ENCODE peak calls at places on chromosome 1, in nine cellular contexts. K, D, P, Y, T, U, X, S and A are unnamed samples.

GRCh38 chr1:84603941-84604830 is 29.9 kb upstream of the CTBS start:
- DNase-seq in K (peak; percentile 95), D (peak; percentile 30), P (peak; percentile 62), Y (peak; percentile 85), T (peak; percentile 23), U (no peak), X (peak; percentile 73), S (no peak), A (no peak)

GRCh38 chr1:162213281-162213909 is 143.9 kb downstream of the NOS1AP start:
- DNase-seq in K (peak; percentile 10), D (peak; percentile 76), P (peak; percentile 33), Y (no peak), T (peak; percentile 42), U (peak; percentile 83), X (no peak), S (no peak), A (no peak)

GRCh38 chr1:53314606-53315005 is 13.3 kb downstream of the LRP8 start:
- DNase-seq in K (no peak), D (no peak), P (no peak), Y (no peak), T (no peak), U (no peak), X (no peak), S (no peak), A (no peak)

GRCh38 chr1:98761238-98761637 is 99.7 kb downstream of the SNX7 start:
- DNase-seq in K (peak; percentile 1), D (peak; percentile 46), P (no peak), Y (no peak), T (no peak), U (no peak), X (no peak), S (no peak), A (peak; percentile 24)

GRCh38 chr1:37764888-37765441 is at the start of gene EPHA10:
- DNase-seq in K (no peak), D (peak; percentile 78), P (no peak), Y (no peak), T (no peak), U (no peak), X (no peak), S (no peak), A (no peak)

GRCh38 chr1:11384170-11384554 is 94.8 kb upstream of the DISP3 start:
- DNase-seq in K (peak; percentile 44), D (no peak), P (no peak), Y (peak; percentile 38), T (no peak), U (no peak), X (no peak), S (no peak), A (peak; percentile 59)

GRCh38 chr1:184930232-184930631 is 44.1 kb downstream of the NIBAN1 start:
- DNase-seq in K (no peak), D (no peak), P (no peak), Y (no peak), T (no peak), U (no peak), X (no peak), S (no peak), A (peak; percentile 26)

GRCh38 chr1:164716992-164717703 is 158.2 kb downstream of the PBX1 start:
- DNase-seq in K (peak; percentile 78), D (no peak), P (no peak), Y (peak; percentile 59), T (no peak), U (no peak), X (no peak), S (no peak), A (peak; percentile 88)

GRCh38 chr1:1778827-1779675 is 781 bp upstream of the NADK start:
- DNase-seq in K (no peak), D (peak; percentile 86), P (peak; percentile 76), Y (no peak), T (peak; percentile 80), U (peak; percentile 82), X (peak; percentile 48), S (no peak), A (peak; percentile 94)

GRCh38 chr1:227730630-227731151 is 4.4 kb downstream of the JMJD4 start:
- DNase-seq in K (no peak), D (no peak), P (no peak), Y (no peak), T (no peak), U (peak; percentile 38), X (no peak), S (no peak), A (no peak)

GRCh38 chr1:31040038-31040437 is 25.5 kb downstream of the PUM1 start:
- DNase-seq in K (no peak), D (no peak), P (no peak), Y (no peak), T (no peak), U (no peak), X (no peak), S (no peak), A (no peak)

GRCh38 chr1:201488817-201489581 is 17.9 kb downstream of the CSRP1 start:
- DNase-seq in K (peak; percentile 96), D (no peak), P (no peak), Y (peak; percentile 82), T (peak; percentile 48), U (peak; percentile 71), X (peak; percentile 68), S (peak; percentile 78), A (no peak)

GRCh38 chr1:43557744-43558245 is 27.1 kb downstream of the PTPRF start:
- DNase-seq in K (peak; percentile 53), D (no peak), P (no peak), Y (no peak), T (no peak), U (peak; percentile 50), X (no peak), S (no peak), A (no peak)

GRCh38 chr1:36492491-36492890 is 9.8 kb upstream of the CSF3R start:
- DNase-seq in K (no peak), D (no peak), P (no peak), Y (no peak), T (no peak), U (no peak), X (no peak), S (no peak), A (no peak)

GRCh38 chr1:117127840-117128239 is 6.3 kb upstream of the TRIM45 start:
- DNase-seq in K (no peak), D (no peak), P (no peak), Y (no peak), T (no peak), U (no peak), X (no peak), S (no peak), A (no peak)

GRCh38 chr1:24928631-24929090 is 1.4 kb downstream of the RUNX3 start:
- DNase-seq in K (no peak), D (peak; percentile 66), P (no peak), Y (no peak), T (no peak), U (no peak), X (no peak), S (no peak), A (no peak)
- H3K4me3 ChIP-seq in K (no peak overlapping the region), D (peak overlapping the region; percentile 37), P (peak overlapping the region; percentile 25), Y (peak overlapping the region; percentile 44), T (peak overlapping the region; percentile 52), U (no peak overlapping the region), X (peak overlapping the region; percentile 66), S (no peak overlapping the region), A (peak overlapping the region; percentile 80)

GRCh38 chr1:63595435-63595834 is 2.2 kb downstream of the PGM1 start:
- DNase-seq in K (no peak), D (no peak), P (no peak), Y (no peak), T (no peak), U (no peak), X (no peak), S (no peak), A (no peak)

GRCh38 chr1:63593887-63594617 is 841 bp downstream of the PGM1 start:
- DNase-seq in K (peak; percentile 65), D (peak; percentile 21), P (peak; percentile 61), Y (no peak), T (peak; percentile 82), U (peak; percentile 86), X (peak; percentile 67), S (no peak), A (peak; percentile 88)

GRCh38 chr1:63590161-63590560 is 3.0 kb upstream of the PGM1 start:
- DNase-seq in K (peak; percentile 41), D (no peak), P (no peak), Y (no peak), T (no peak), U (peak; percentile 35), X (no peak), S (peak; percentile 37), A (no peak)

GRCh38 chr1:63592536-63593302 is 492 bp upstream of the PGM1 start:
- DNase-seq in K (no peak), D (no peak), P (no peak), Y (no peak), T (no peak), U (no peak), X (no peak), S (no peak), A (no peak)

GRCh38 chr1:63593303-63593886 is at the start of gene PGM1:
- DNase-seq in K (peak; percentile 76), D (peak; percentile 85), P (peak; percentile 62), Y (no peak), T (peak; percentile 75), U (peak; percentile 81), X (peak; percentile 48), S (peak; percentile 32), A (peak; percentile 84)
- TF ChIP-seq CTCF in K (no peak), D (no peak), P (no peak), Y (no peak), T (no peak), U (no peak), X (no peak), S (no peak), A (no peak)

GRCh38 chr1:235095938-235096562 is 32.6 kb downstream of the TOMM20 start:
- DNase-seq in K (no peak), D (no peak), P (no peak), Y (no peak), T (no peak), U (no peak), X (no peak), S (no peak), A (no peak)

GRCh38 chr1:235093685-235094592 is 34.7 kb downstream of the TOMM20 start:
- DNase-seq in K (peak; percentile 71), D (peak; percentile 83), P (peak; percentile 72), Y (no peak), T (peak; percentile 77), U (peak; percentile 79), X (no peak), S (no peak), A (peak; percentile 82)

GRCh38 chr1:235090406-235091069 is 38.1 kb downstream of the TOMM20 start:
- DNase-seq in K (no peak), D (peak; percentile 89), P (no peak), Y (no peak), T (no peak), U (peak; percentile 61), X (no peak), S (no peak), A (no peak)

GRCh38 chr1:235088907-235089306 is 39.7 kb downstream of the TOMM20 start:
- DNase-seq in K (no peak), D (no peak), P (no peak), Y (no peak), T (no peak), U (no peak), X (no peak), S (no peak), A (no peak)

GRCh38 chr1:235093013-235093618 is 35.5 kb downstream of the TOMM20 start:
- DNase-seq in K (peak; percentile 76), D (peak; percentile 78), P (no peak), Y (no peak), T (peak; percentile 42), U (peak; percentile 60), X (no peak), S (no peak), A (peak; percentile 70)
- H3K4me3 ChIP-seq in K (no peak overlapping the region), D (peak overlapping the region; percentile 19), P (no peak overlapping the region), Y (no peak overlapping the region), T (peak overlapping the region; percentile 59), U (no peak overlapping the region), X (no peak overlapping the region), S (no peak overlapping the region), A (no peak overlapping the region)

GRCh38 chr1:224534731-224535130 is 81.4 kb upstream of the CNIH3 start:
- DNase-seq in K (no peak), D (no peak), P (no peak), Y (no peak), T (no peak), U (peak; percentile 58), X (no peak), S (no peak), A (no peak)
- TF ChIP-seq CTCF in K (no peak), D (no peak), P (no peak), Y (no peak), T (no peak), U (no peak), X (no peak), S (no peak), A (no peak)